ENCODE peak calls at places on chromosome 16, in five cellular contexts. V is H1, Y is A549, J is HCT116, P is K562. W is an unnamed sample.

GRCh38 chr16:3022208-3022696 is 1.5 kb downstream of the HCFC1R1 start:
- DNase-seq in V (no peak), Y (peak; percentile 93), J (peak; percentile 82), P (peak; percentile 92), W (peak; percentile 86)

GRCh38 chr16:54080524-54081008 is 206.0 kb downstream of the IRX3 start:
- DNase-seq in V (no peak), Y (peak; percentile 93), J (no peak), P (no peak), W (peak; percentile 71)

GRCh38 chr16:1960665-1961630 is 1.6 kb downstream of the NDUFB10 start:
- DNase-seq in V (no peak), Y (peak; percentile 72), J (peak; percentile 64), P (peak; percentile 75), W (peak; percentile 87)

GRCh38 chr16:89020068-89020924 is 43.3 kb upstream of the CBFA2T3 start:
- DNase-seq in V (no peak), Y (no peak), J (no peak), P (peak; percentile 90), W (peak; percentile 80)

GRCh38 chr16:17369441-17369951 is 101.3 kb downstream of the XYLT1 start:
- DNase-seq in V (no peak), Y (no peak), J (no peak), P (no peak), W (peak; percentile 93)

GRCh38 chr16:24737916-24738594 is 8.6 kb downstream of the TNRC6A start:
- DNase-seq in V (no peak), Y (no peak), J (no peak), P (peak; percentile 66), W (no peak)

GRCh38 chr16:30546115-30546514 is 11.5 kb upstream of the ZNF747 start:
- DNase-seq in V (no peak), Y (no peak), J (no peak), P (no peak), W (no peak)

GRCh38 chr16:75494696-75495601 is at the start of gene CHST6:
- DNase-seq in V (no peak), Y (peak; percentile 17), J (no peak), P (peak; percentile 43), W (peak; percentile 47)

GRCh38 chr16:69097425-69097824 is 8.0 kb upstream of the HAS3 start:
- DNase-seq in V (no peak), Y (no peak), J (no peak), P (no peak), W (no peak)

GRCh38 chr16:69100046-69100765 is 5.2 kb upstream of the HAS3 start:
- DNase-seq in V (no peak), Y (no peak), J (no peak), P (no peak), W (no peak)

GRCh38 chr16:69093974-69094373 is 11.5 kb upstream of the HAS3 start:
- DNase-seq in V (no peak), Y (no peak), J (no peak), P (no peak), W (no peak)

GRCh38 chr16:69089091-69089912 is 16.2 kb upstream of the HAS3 start:
- DNase-seq in V (no peak), Y (peak; percentile 35), J (no peak), P (peak; percentile 61), W (no peak)

GRCh38 chr16:69095179-69095578 is 10.3 kb upstream of the HAS3 start:
- DNase-seq in V (no peak), Y (no peak), J (no peak), P (no peak), W (no peak)
- TF ChIP-seq MAX in V (no peak), Y (no peak), J (no peak), P (no peak), W (no peak)

GRCh38 chr16:55294947-55295346 is 29.1 kb upstream of the IRX6 start:
- DNase-seq in V (no peak), Y (no peak), J (no peak), P (no peak), W (no peak)

GRCh38 chr16:55292491-55292890 is 31.5 kb upstream of the IRX6 start:
- DNase-seq in V (no peak), Y (no peak), J (no peak), P (no peak), W (no peak)

GRCh38 chr16:55297062-55297909 is 26.7 kb upstream of the IRX6 start:
- DNase-seq in V (no peak), Y (no peak), J (no peak), P (no peak), W (no peak)

GRCh38 chr16:55291847-55292246 is 32.2 kb upstream of the IRX6 start:
- DNase-seq in V (no peak), Y (no peak), J (no peak), P (no peak), W (no peak)

DNA sequence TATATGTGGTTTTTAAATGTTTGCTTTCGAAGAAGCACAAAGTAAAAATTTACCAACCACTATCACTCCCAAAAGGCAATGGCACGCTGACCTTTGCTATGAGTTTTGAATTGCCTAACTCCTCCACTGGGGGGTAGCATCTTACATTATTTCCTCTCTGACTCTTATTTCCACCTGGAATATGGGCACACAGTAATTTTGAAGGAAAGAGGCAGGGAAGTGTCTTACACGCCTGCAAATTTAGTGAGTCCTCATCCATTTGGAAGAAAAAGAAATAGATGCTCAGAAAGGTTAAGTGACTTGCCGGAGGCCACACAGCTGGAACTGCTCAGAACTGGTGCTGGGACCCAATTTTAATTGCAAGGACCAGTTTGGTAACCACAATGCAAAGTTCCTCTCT is 29.9 kb upstream of the IRX6 start:
- DNase-seq in V (no peak), Y (no peak), J (no peak), P (peak; percentile 4), W (peak; percentile 25)
- TF ChIP-seq CTCF in V (peak; percentile 26), Y (no peak), J (peak; percentile 28), P (peak; percentile 26), W (peak; percentile 9)

GRCh38 chr16:27232061-27232841 is 28.9 kb downstream of the KDM8 start:
- DNase-seq in V (no peak), Y (no peak), J (no peak), P (no peak), W (peak; percentile 62)

GRCh38 chr16:27228621-27229501 is 25.5 kb downstream of the KDM8 start:
- DNase-seq in V (no peak), Y (no peak), J (no peak), P (peak; percentile 57), W (peak; percentile 92)

GRCh38 chr16:27231692-27232060 is 28.4 kb downstream of the KDM8 start:
- DNase-seq in V (no peak), Y (no peak), J (no peak), P (no peak), W (no peak)

GRCh38 chr16:27229891-27230470 is 26.7 kb downstream of the KDM8 start:
- DNase-seq in V (no peak), Y (no peak), J (no peak), P (no peak), W (no peak)

GRCh38 chr16:27230562-27230991 is 27.3 kb downstream of the KDM8 start:
- DNase-seq in V (no peak), Y (no peak), J (no peak), P (no peak), W (peak; percentile 94)
- TF ChIP-seq MAX in V (no peak), Y (no peak), J (no peak), P (no peak), W (peak; percentile 42)

GRCh38 chr16:56203052-56203451 is 11.8 kb downstream of the GNAO1 start:
- DNase-seq in V (no peak), Y (peak; percentile 61), J (peak; percentile 16), P (peak; percentile 54), W (peak; percentile 75)
- TF ChIP-seq CTCF in V (peak; percentile 44), Y (no peak), J (peak; percentile 46), P (peak; percentile 57), W (peak; percentile 58)

GRCh38 chr16:637081-638018 is 1.2 kb upstream of the METTL26 start:
- DNase-seq in V (no peak), Y (peak; percentile 90), J (no peak), P (peak; percentile 89), W (peak; percentile 83)
- TF ChIP-seq MAX in V (peak; percentile 47), Y (no peak), J (no peak), P (peak; percentile 66), W (no peak)

DNA sequence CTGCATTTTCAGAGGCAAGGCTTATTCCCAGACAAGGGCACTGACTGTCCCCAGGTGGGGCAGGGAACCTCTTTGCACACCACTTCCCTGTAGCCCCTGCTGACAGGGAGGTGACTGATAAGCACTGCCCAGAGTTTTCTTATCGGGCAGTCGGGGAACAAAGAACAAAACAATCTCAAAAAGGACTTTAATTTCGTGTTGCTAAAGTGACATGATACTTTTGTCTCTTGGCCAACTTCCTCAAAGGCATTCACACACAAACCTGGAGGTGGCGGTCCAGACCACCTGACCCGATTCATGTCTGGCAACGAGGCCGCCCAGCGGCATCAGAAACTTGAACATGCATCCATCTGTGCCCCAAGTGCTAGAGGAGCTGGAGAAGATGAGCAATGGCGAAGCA is 28.9 kb downstream of the ZDHHC7 start:
- DNase-seq in V (no peak), Y (no peak), J (no peak), P (peak; percentile 70), W (peak; percentile 44)
- TF ChIP-seq CTCF in V (peak; percentile 24), Y (no peak), J (no peak), P (peak; percentile 82), W (no peak)

GRCh38 chr16:67210069-67210937 is 11.4 kb downstream of the ELMO3 start:
- DNase-seq in V (no peak), Y (no peak), J (no peak), P (no peak), W (no peak)
- TF ChIP-seq MAX in V (no peak), Y (no peak), J (no peak), P (no peak), W (no peak)

DNA sequence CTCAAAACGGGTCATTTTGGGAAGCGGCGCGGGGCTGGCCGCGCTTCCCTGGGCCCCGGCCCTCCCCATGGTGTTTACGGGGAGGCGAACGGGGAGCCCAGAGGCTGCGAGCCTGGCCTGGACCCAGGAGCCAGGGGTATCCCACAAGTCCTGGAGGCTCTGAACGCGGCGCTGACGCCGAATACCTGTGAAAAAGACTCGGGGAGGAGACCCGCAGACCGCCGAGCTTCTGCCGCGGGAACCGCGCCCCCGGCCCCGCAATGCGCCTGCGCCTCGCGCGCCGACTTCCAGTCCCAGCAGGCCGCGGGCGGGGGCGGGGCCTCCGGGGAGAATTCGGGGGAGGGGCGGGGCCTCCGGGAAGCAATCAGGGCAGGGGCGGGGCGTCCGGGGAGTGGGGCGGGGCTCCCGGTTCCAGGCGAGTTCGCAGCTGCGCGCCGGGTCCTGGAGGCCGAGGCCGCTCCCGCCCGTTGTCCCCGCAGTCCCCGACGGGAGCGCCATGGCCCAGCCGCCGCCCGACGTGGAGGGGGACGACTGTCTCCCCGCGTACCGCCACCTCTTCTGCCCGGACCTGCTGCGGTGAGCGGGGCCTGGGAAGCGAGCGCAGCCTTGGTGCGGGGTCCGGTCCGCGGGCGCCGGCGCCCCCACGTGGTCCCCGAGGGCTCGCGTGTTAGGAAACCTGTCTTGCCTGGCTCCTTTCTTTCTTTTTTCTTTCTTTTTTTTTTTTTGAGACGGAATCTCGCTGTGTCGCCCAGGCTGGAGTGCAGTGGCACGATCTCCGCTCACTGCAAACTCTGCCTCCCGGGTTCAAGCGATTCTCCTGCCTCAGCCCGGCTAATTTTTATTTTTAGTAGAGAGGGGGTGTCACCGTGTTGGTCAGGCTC is at the start of gene DECR2:
- DNase-seq in V (peak; percentile 68), Y (peak; percentile 93), J (no peak), P (peak; percentile 93), W (peak; percentile 86)
- TF ChIP-seq CTCF in V (peak; percentile 12), Y (peak; percentile 67), J (no peak), P (peak; percentile 63), W (peak; percentile 23)

W was measured in NB4.